ENCODE peak calls at places on chromosomes 1 and 21, in five cellular contexts. V, S, A, R and X are unnamed samples.

GRCh38 chr1:1061682-1062363 is 12.3 kb downstream of the RNF223 start:
- DNase-seq in V (no peak), S (no peak), A (no peak), R (no peak), X (no peak)

GRCh38 chr1:92419642-92420041 is 67.1 kb downstream of the GFI1 start:
- DNase-seq in V (no peak), S (no peak), A (no peak), R (no peak), X (no peak)

GRCh38 chr1:5985250-5985649 is 7.0 kb downstream of the NPHP4 start:
- DNase-seq in V (no peak), S (peak; percentile 50), A (no peak), R (no peak), X (no peak)

GRCh38 chr1:244964112-244964971 is 100.0 kb upstream of the HNRNPU start:
- DNase-seq in V (peak; percentile 31), S (peak; percentile 38), A (no peak), R (peak; percentile 17), X (no peak)

GRCh38 chr1:236064674-236065508 is at the start of gene NID1:
- DNase-seq in V (peak; percentile 69), S (peak; percentile 79), A (peak; percentile 80), R (peak; percentile 63), X (peak; percentile 34)

GRCh38 chr1:41538741-41539415 is 54.4 kb upstream of the EDN2 start:
- DNase-seq in V (no peak), S (no peak), A (no peak), R (no peak), X (no peak)

GRCh38 chr1:166233750-166234366 is 67.1 kb upstream of the FAM78B start:
- DNase-seq in V (no peak), S (no peak), A (no peak), R (no peak), X (no peak)

GRCh38 chr1:85201340-85202091 is 700 bp upstream of the SYDE2 start:
- DNase-seq in V (peak; percentile 78), S (peak; percentile 66), A (peak; percentile 33), R (peak; percentile 66), X (peak; percentile 83)

GRCh38 chr21:38476385-38476784 is 21.9 kb downstream of the ERG start:
- DNase-seq in V (no peak), S (no peak), A (no peak), R (no peak), X (no peak)

GRCh38 chr1:43632135-43632670 is 17.7 kb upstream of the KDM4A start:
- DNase-seq in V (no peak), S (no peak), A (no peak), R (no peak), X (no peak)

GRCh38 chr1:19476440-19477190 is 8.7 kb downstream of the CAPZB start:
- DNase-seq in V (no peak), S (no peak), A (no peak), R (no peak), X (no peak)
- TF ChIP-seq POLR2A in V (no peak), S (no peak), A (no peak), R (no peak), X (no peak)

GRCh38 chr1:76074321-76075187 is at the start of gene ST6GALNAC3:
- DNase-seq in V (peak; percentile 82), S (peak; percentile 52), A (peak; percentile 59), R (peak; percentile 52), X (peak; percentile 88)
- TF ChIP-seq POLR2A in V (no peak), S (peak; percentile 47), A (peak; percentile 5), R (no peak), X (no peak)

GRCh38 chr1:155970531-155971167 is 7.7 kb downstream of the ARHGEF2 start:
- DNase-seq in V (peak; percentile 51), S (peak; percentile 80), A (peak; percentile 45), R (no peak), X (no peak)
- TF ChIP-seq POLR2A in V (no peak), S (no peak), A (no peak), R (no peak), X (no peak)

GRCh38 chr1:234479866-234480265 is 887 bp upstream of the TARBP1 start:
- DNase-seq in V (no peak), S (no peak), A (no peak), R (no peak), X (no peak)

GRCh38 chr1:234478152-234478480 is 863 bp downstream of the TARBP1 start:
- DNase-seq in V (peak; percentile 78), S (no peak), A (no peak), R (peak; percentile 54), X (peak; percentile 86)

GRCh38 chr1:234477373-234478151 is 1.4 kb downstream of the TARBP1 start:
- DNase-seq in V (no peak), S (no peak), A (no peak), R (no peak), X (no peak)

GRCh38 chr1:234479310-234479559 is 256 bp upstream of the TARBP1 start:
- DNase-seq in V (no peak), S (no peak), A (no peak), R (no peak), X (no peak)

DNA sequence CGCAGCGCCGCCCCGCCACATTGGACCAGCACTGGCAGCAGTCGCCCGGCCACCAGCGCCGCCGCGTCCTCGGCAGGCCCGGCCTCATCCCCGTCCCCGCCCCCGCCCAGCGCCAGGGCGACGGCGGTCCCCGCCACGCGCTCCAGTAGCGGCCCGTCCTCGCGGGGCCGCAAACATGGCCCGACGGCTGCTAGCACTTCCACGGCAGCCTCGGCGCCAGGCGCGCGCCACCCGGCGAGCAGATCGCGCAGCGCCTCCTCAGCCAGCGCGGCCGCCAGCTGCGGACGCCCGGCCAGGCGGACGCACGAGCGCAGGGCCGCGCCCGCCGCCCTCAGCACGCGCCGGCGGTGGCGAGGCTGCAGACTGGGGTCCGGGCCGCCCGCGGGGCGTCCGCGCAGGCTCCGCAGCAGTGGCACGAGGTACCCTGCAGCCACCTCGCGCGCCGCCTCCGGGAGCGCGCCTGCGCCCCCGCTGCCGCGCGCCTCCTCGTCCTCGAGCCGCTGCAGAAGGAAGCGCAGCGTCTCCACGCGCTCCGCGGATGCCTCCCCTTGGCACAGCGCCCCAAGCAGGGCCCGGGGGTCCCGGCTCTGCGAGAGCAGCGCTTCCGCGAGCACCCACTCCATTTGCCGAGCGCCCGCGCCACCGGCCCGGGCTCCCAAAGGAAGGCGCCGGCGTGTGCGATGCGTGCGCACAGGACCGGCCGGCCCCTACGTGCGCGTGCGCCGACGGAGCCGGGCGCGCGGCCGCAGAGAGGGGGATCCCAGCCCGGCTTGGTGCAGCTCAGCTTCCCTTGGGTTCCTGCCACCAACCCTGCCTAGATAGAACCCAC is at the start of gene TARBP1:
- DNase-seq in V (peak; percentile 70), S (peak; percentile 61), A (no peak), R (peak; percentile 53), X (peak; percentile 80)
- TF ChIP-seq POLR2A in V (no peak), S (peak; percentile 2), A (no peak), R (peak; percentile 48), X (peak; percentile 54)

GRCh38 chr1:223845810-223846667 is at the start of gene TP53BP2:
- DNase-seq in V (peak; percentile 92), S (peak; percentile 87), A (peak; percentile 75), R (peak; percentile 88), X (peak; percentile 83)
- TF ChIP-seq POLR2A in V (no peak), S (peak; percentile 93), A (peak; percentile 83), R (peak; percentile 78), X (peak; percentile 77)

GRCh38 chr1:59012378-59012777 is 228.5 kb upstream of the JUN start:
- DNase-seq in V (no peak), S (no peak), A (no peak), R (no peak), X (no peak)

GRCh38 chr1:59011663-59012062 is 227.8 kb upstream of the JUN start:
- DNase-seq in V (no peak), S (no peak), A (no peak), R (no peak), X (no peak)

GRCh38 chr1:59014827-59015226 is 231.0 kb upstream of the JUN start:
- DNase-seq in V (no peak), S (no peak), A (no peak), R (no peak), X (no peak)

GRCh38 chr1:59013928-59014279 is 230.1 kb upstream of the JUN start:
- DNase-seq in V (no peak), S (no peak), A (no peak), R (no peak), X (no peak)

DNA sequence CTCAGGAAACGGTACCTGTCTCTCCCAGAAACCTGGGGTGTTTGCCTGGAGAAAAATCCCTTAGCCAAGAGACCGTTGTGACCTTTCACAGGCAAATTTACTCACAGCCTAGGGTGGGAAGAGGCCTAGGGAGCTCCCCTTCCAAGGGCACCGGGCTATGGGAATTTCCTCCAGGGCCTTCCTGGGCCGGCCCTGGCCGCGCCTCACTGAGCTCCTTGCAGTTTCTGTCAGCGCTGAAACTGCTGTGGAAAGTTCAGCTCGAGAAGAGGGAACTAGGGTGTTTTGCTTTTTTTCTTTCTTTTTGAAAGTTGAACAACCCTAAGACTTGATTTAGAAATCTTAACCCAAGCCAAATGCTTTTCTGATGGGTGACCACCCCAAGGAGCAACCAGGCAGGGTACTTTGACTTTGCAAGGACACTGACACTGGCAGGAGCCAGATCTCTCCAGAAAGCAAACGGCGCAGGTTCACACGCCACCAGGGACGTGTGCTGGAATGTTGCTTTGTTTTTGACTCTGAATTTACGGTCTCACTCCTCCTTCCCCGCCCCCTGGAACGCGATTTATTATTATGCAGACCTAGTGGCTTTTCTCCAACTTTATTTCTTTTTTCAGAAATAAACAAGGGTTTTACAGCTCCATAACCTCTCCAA is 229.6 kb upstream of the JUN start:
- DNase-seq in V (peak; percentile 57), S (peak; percentile 59), A (peak; percentile 22), R (peak; percentile 70), X (no peak)
- TF ChIP-seq POLR2A in V (no peak), S (no peak), A (no peak), R (no peak), X (no peak)

GRCh38 chr1:156020293-156021086 is at the start of gene SSR2:
- DNase-seq in V (peak; percentile 90), S (peak; percentile 87), A (peak; percentile 73), R (peak; percentile 88), X (peak; percentile 95)
- TF ChIP-seq POLR2A in V (no peak), S (peak; percentile 48), A (no peak), R (peak; percentile 52), X (no peak)

DNA sequence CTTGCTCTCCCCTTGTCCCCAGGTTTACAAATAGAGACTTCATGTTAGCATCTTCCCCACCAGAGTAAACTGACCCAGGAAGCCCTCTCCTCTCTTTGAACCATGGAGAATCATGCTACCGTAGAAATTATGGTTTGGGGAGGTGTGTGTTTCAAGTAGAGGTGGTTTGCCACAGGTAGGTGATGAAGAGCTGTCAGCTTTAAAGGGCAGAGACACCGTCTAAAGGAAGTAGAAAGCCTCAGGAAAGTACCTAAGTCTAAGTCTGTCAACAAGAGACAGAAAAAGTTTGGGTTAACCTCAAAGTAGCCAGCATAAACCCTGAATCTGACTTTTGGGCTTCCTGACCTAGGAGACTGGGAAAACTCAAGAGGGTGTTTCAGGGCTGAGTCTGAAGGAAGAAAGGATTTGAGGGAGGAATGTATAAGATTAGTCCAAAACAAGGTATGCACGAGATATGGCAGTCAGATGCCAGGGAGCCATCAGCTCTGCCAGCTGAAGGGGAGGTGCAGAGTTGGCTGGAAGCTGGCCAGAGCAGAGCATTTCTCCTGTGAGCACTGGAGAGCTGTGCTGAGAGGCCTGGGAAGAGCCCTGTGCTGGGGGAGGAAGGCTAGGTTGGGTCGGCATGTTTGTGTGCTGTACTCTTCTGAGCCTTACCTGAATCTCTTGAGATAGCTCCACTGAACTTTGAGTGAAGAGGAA is 14.3 kb downstream of the ADAMTSL4 start:
- DNase-seq in V (peak; percentile 90), S (peak; percentile 66), A (peak; percentile 18), R (peak; percentile 75), X (peak; percentile 67)
- TF ChIP-seq POLR2A in V (no peak), S (no peak), A (no peak), R (no peak), X (peak; percentile 4)

GRCh38 chr21:46229133-46229922 is 754 bp upstream of the LSS start:
- DNase-seq in V (no peak), S (no peak), A (no peak), R (no peak), X (no peak)
- TF ChIP-seq POLR2A in V (no peak), S (no peak), A (no peak), R (no peak), X (no peak)